ENCODE peak calls at places on chromosomes 13 and 19, in nine cellular contexts. C, S, M, K, W, I, R, Q and L are unnamed samples.

GRCh38 chr19:48498576-48498879 is 13.1 kb downstream of the LMTK3 start:
- DNase-seq in C (no peak), S (no peak), M (no peak), K (no peak), W (no peak), I (no peak), R (no peak), Q (no peak), L (no peak)

GRCh38 chr13:50914848-50915247 is 5.3 kb downstream of the RNASEH2B start:
- DNase-seq in C (no peak), S (no peak), M (no peak), K (no peak), W (no peak), I (no peak), R (no peak), Q (no peak), L (no peak)

GRCh38 chr13:28171266-28171665 is 32.9 kb downstream of the PAN3 start:
- DNase-seq in C (no peak), S (no peak), M (no peak), K (no peak), W (no peak), I (no peak), R (no peak), Q (no peak), L (no peak)

GRCh38 chr13:20923272-20923671 is 20.7 kb upstream of the XPO4 start:
- DNase-seq in C (no peak), S (no peak), M (no peak), K (no peak), W (no peak), I (no peak), R (no peak), Q (no peak), L (peak)

GRCh38 chr13:105196052-105196451 is 1339.4 kb downstream of the EFNB2 start:
- DNase-seq in C (no peak), S (no peak), M (peak), K (no peak), W (no peak), I (no peak), R (no peak), Q (no peak), L (no peak)

GRCh38 chr19:8212212-8212611 is 3.0 kb downstream of the CERS4 start:
- DNase-seq in C (no peak), S (no peak), M (no peak), K (no peak), W (no peak), I (no peak), R (no peak), Q (no peak), L (no peak)

GRCh38 chr19:43902399-43902798 is 32.7 kb downstream of the ZNF45 start:
- DNase-seq in C (no peak), S (no peak), M (no peak), K (no peak), W (no peak), I (no peak), R (no peak), Q (no peak), L (no peak)

GRCh38 chr19:45097776-45098520 is 5.0 kb downstream of the PPP1R37 start:
- DNase-seq in C (no peak), S (no peak), M (no peak), K (peak), W (peak), I (peak), R (peak), Q (no peak), L (no peak)

GRCh38 chr19:49512970-49513745 is 697 bp downstream of the FCGRT start:
- DNase-seq in C (no peak), S (no peak), M (peak), K (peak), W (peak), I (peak), R (no peak), Q (peak), L (no peak)

GRCh38 chr19:41226053-41226873 is 7.2 kb downstream of the AXL start:
- DNase-seq in C (peak), S (no peak), M (peak), K (peak), W (peak), I (peak), R (no peak), Q (no peak), L (no peak)

GRCh38 chr19:13597625-13598024 is 91.3 kb upstream of the CACNA1A start:
- DNase-seq in C (no peak), S (no peak), M (peak), K (peak), W (peak), I (peak), R (peak), Q (no peak), L (peak)

GRCh38 chr19:651991-652390 is 11.0 kb downstream of the RNF126 start:
- DNase-seq in C (no peak), S (no peak), M (no peak), K (no peak), W (no peak), I (no peak), R (no peak), Q (no peak), L (no peak)

GRCh38 chr13:42878721-42879120 is 97.3 kb downstream of the FAM216B start:
- DNase-seq in C (no peak), S (no peak), M (no peak), K (no peak), W (no peak), I (no peak), R (no peak), Q (no peak), L (no peak)

GRCh38 chr13:42880241-42880640 is 98.9 kb downstream of the FAM216B start:
- DNase-seq in C (no peak), S (no peak), M (no peak), K (no peak), W (no peak), I (no peak), R (no peak), Q (no peak), L (no peak)

GRCh38 chr13:42885325-42885724 is 103.9 kb downstream of the FAM216B start:
- DNase-seq in C (no peak), S (no peak), M (no peak), K (no peak), W (no peak), I (no peak), R (no peak), Q (no peak), L (no peak)

GRCh38 chr13:42883142-42883541 is 101.8 kb downstream of the FAM216B start:
- DNase-seq in C (no peak), S (no peak), M (no peak), K (no peak), W (no peak), I (no peak), R (no peak), Q (no peak), L (no peak)

GRCh38 chr13:42883771-42884170 is 102.4 kb downstream of the FAM216B start:
- DNase-seq in C (no peak), S (no peak), M (no peak), K (no peak), W (peak), I (peak), R (no peak), Q (no peak), L (no peak)
- TF ChIP-seq CTCF in C (no peak), S (no peak), M (peak), K (no peak), W (peak), I (no peak), R (no peak), Q (no peak), L (peak)

DNA sequence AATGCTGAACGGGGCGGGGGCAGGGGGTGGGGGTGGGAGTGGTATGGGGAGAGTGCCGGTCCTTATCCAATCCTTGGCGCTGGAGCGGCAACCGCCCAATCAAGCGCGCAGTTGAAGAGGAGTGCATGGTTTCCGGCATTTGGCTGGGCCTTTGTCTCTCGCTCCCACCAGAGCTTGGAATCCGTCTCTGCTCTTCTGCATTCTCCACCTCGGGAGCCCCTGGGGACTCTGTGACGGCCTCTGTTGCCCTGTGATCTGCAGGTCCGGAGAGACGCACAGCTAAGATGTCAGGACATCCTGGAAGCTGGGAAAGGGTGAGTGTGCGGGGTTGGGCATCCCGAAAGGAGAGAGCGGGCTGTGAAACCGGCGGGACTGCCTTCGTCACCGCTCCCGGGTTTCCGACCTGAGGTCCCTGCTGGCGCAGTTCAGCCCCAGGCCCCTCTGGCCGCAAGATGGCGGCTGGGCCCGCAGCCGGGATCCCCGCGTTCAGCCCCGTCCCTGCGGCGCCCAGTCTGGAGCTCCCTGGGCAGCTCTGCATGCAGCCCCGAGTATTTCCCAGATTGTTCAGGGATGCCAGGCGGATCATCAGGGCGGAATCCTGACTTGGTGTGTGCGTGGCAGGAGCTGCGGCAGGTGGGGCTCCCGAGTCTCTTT is 53.6 kb upstream of the ZNF254 start:
- DNase-seq in C (peak), S (peak), M (peak), K (peak), W (peak), I (peak), R (no peak), Q (peak), L (peak)
- TF ChIP-seq CTCF in C (no peak), S (no peak), M (no peak), K (no peak), W (no peak), I (no peak), R (peak), Q (no peak), L (peak)

DNA sequence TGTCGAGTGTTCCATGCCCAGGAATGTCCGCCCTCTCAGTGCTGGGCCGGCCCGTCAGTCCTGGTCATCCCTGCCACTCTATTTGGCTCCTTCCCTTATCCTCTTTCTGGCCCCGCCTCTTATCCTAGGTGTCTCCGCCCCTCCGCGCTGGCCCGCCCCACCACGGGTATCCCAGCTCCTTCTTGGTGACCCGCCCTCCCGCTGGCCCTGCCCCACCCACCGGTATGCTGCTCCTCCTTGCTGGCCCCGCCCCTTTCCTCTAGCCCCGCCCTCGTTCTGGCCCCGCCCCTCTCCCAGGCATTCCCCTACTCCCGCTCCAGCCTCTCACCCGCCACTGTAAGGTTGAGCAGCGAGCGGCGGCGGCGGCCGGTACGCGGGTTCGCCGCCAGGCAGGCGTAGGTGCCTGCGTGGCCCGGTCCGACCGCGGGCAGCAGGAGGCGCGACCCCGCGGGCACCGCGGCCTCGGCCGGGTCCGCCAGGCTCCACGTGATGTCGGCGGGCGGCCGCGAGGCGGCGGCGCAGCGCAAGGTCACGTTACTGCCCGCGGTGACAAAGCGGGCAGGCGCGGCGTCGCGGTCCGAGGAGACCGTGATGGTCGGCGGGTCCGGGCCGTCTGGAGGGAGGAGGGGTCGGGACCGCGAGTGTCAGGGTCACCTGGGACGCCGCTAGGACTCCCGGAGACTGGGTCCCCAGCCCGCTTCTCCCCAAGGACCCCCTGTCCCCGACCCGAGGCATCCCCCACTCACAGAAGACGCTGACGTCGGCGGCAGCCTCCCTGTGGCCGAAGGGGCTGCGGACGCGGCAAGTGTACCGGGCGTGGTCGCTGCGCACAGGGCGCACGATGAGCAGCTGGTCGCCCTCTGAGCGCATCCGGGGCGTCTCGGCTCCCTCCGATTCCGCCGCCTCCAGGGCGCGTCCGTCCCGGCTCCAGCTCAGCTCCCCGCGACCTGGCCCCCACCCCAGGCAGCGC is 2.0 kb downstream of the VSIG10L start:
- DNase-seq in C (peak), S (peak), M (peak), K (peak), W (peak), I (peak), R (no peak), Q (peak), L (peak)
- TF ChIP-seq CTCF in C (peak), S (peak), M (no peak), K (no peak), W (no peak), I (peak), R (peak), Q (no peak), L (peak)

DNA sequence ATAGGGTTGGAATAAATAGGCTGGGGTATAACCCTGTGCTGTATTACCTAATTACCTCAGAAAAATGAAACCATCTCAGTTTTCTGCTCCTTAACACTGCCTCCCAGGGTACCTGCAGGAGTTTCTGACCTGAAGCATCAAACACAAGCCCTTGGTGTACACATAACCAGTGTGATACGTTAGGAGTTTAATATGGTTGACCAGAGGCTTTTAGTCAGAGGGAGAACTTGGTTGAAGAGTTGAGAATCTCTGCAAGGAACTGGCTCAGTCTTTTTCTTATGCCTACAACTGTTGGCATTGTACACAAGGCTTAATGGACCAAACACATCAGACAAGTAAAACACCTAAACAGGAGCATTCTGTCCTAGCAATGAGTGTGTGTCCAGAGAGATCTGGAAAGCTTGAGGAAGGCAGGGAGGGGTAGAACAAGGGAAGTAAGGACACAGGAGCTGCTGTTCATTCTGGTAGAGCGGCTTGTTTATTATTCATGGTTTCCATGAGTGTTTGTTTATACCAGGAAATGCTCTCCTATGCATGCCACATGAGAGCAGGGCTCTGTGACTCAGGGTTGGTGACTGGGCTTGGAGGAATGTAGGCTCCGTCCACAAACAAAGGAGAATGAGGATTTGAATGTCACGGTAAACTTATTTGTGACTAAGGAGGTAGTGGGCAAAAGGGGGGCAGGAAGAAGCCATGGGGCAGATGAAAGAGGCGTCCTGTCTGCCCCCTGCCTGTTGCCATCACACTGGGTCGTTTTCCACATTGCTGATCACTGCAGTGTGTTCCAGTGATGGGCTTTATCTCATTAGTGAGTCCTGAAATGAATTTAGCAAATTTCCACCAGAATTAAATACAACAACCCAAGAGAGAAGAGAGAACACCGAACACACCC is 11.9 kb upstream of the SPATA13 start:
- DNase-seq in C (no peak), S (no peak), M (peak), K (peak), W (peak), I (peak), R (peak), Q (no peak), L (no peak)
- TF ChIP-seq CTCF in C (no peak), S (no peak), M (peak), K (no peak), W (no peak), I (no peak), R (peak), Q (no peak), L (peak)

GRCh38 chr13:113889467-113889866 is 25.6 kb upstream of the GAS6 start:
- DNase-seq in C (no peak), S (no peak), M (no peak), K (no peak), W (no peak), I (no peak), R (no peak), Q (no peak), L (no peak)
- TF ChIP-seq CTCF in C (no peak), S (no peak), M (no peak), K (no peak), W (no peak), I (no peak), R (no peak), Q (no peak), L (no peak)

DNA sequence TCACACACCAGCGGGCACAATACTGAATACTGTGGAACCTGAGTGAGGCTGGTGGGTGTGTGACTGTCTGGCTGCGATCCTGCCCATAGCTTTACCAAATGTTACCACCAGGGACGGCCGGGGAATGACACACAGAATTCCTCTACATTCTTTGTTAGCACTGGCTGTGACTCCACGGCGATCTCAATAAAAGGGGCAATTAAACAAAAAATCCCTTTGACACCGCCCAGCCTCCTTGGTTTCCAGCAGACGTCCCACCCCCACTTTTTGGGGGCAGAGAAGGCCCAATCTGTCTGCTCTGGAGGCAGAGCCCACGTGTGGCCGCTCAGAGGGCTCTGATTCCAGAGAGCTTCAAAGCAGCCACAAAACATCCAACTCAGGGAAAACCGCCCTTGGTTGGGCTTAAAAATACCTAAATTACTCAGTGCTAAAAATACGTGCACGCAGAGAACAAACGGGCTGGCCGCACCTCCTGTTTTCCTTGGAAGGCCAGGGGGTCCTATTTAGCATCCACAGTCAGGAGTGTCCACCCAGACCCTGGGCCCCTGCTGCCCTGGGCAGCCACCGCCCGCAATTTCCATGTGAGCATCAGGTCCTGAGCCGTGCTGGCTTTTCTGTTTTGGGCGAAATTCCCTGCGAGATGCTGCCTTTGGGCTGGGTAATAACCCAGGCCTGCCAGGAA is 47.8 kb downstream of the GADD45B start:
- DNase-seq in C (peak), S (no peak), M (no peak), K (no peak), W (no peak), I (no peak), R (no peak), Q (no peak), L (no peak)
- TF ChIP-seq CTCF in C (peak), S (no peak), M (peak), K (no peak), W (no peak), I (no peak), R (no peak), Q (no peak), L (peak)

GRCh38 chr13:45194081-45194939 is 6.5 kb downstream of the KCTD4 start:
- DNase-seq in C (no peak), S (no peak), M (peak), K (no peak), W (peak), I (no peak), R (no peak), Q (no peak), L (no peak)
- TF ChIP-seq CTCF in C (peak), S (no peak), M (peak), K (no peak), W (peak), I (no peak), R (peak), Q (no peak), L (peak)

GRCh38 chr19:19111967-19112580 is 26.2 kb downstream of the TMEM161A start:
- DNase-seq in C (no peak), S (no peak), M (no peak), K (no peak), W (no peak), I (no peak), R (no peak), Q (no peak), L (no peak)

GRCh38 chr19:19113040-19113541 is 25.2 kb downstream of the TMEM161A start:
- DNase-seq in C (no peak), S (no peak), M (peak), K (no peak), W (no peak), I (no peak), R (no peak), Q (no peak), L (no peak)

GRCh38 chr19:19109601-19110000 is 28.7 kb downstream of the TMEM161A start:
- DNase-seq in C (no peak), S (no peak), M (no peak), K (no peak), W (no peak), I (no peak), R (no peak), Q (no peak), L (no peak)

GRCh38 chr19:19111138-19111835 is 27.0 kb downstream of the TMEM161A start:
- DNase-seq in C (no peak), S (no peak), M (no peak), K (no peak), W (no peak), I (no peak), R (no peak), Q (no peak), L (no peak)

GRCh38 chr19:19110410-19111137 is 27.7 kb downstream of the TMEM161A start:
- DNase-seq in C (no peak), S (no peak), M (peak), K (no peak), W (no peak), I (no peak), R (no peak), Q (no peak), L (no peak)
- TF ChIP-seq CTCF in C (peak), S (no peak), M (peak), K (no peak), W (no peak), I (no peak), R (no peak), Q (no peak), L (peak)

GRCh38 chr13:41650706-41651105 is 193.4 kb downstream of the RGCC start:
- DNase-seq in C (no peak), S (no peak), M (no peak), K (no peak), W (no peak), I (no peak), R (no peak), Q (no peak), L (no peak)
- TF ChIP-seq CTCF in C (no peak), S (no peak), M (no peak), K (no peak), W (no peak), I (no peak), R (no peak), Q (no peak), L (no peak)

GRCh38 chr13:29315847-29316246 is 279.6 kb downstream of the SLC7A1 start:
- DNase-seq in C (no peak), S (no peak), M (no peak), K (no peak), W (no peak), I (no peak), R (no peak), Q (no peak), L (no peak)

DNA sequence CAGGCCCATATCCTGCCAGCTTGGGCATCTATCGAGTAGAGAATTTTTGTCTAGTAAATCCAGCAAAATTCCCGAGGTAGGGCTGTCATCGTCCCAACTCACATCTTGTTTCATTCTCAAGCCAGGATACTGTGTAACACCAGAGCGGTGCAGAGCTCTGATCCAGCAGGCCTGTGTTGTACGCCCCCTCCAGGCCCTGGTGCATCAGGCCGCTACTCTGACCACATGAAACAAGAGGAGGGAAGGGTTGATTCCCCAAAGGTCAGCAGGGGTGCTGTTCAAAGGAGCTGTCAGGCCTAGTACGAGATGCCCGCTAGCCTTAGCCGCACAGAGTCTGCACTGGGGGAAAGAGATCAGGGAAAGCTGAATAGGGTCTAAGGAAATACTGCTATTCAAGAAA is 276.0 kb downstream of the SLC7A1 start:
- DNase-seq in C (no peak), S (no peak), M (peak), K (no peak), W (no peak), I (no peak), R (no peak), Q (no peak), L (no peak)
- TF ChIP-seq CTCF in C (no peak), S (no peak), M (peak), K (no peak), W (no peak), I (no peak), R (no peak), Q (no peak), L (no peak)